ENCODE peak calls at places on chromosomes 6 and 20, in nine cellular contexts. One of them, this sample, is unnamed.

GRCh38 chr20:35601021-35601973 is 14.3 kb upstream of the SPAG4 start:
- DNase-seq in stimulated activated CD4-positive, alpha-beta T cell treated with anti-CD3 and anti-CD28 coated beads, Interleukin-1b, Interleukin-23, amount 100 ng/mL, for 24 hours: peak
- DNase-seq in NCI-H1048: peak
- DNase-seq in ELR: peak
- DNase-seq in HS-27A: no peak
- DNase-seq in GDM1: peak
- DNase-seq in HEK293T: peak
- DNase-seq in EL: peak
- DNase-seq in brain microvascular endothelial cell: peak
- DNase-seq in this sample: no peak

GRCh38 chr6:44199883-44200282 is 16.8 kb upstream of the MYMX start:
- DNase-seq in stimulated activated CD4-positive, alpha-beta T cell treated with anti-CD3 and anti-CD28 coated beads, Interleukin-1b, Interleukin-23, amount 100 ng/mL, for 24 hours: no peak
- DNase-seq in NCI-H1048: no peak
- DNase-seq in ELR: no peak
- DNase-seq in HS-27A: no peak
- DNase-seq in GDM1: no peak
- DNase-seq in HEK293T: no peak
- DNase-seq in EL: no peak
- DNase-seq in brain microvascular endothelial cell: no peak
- DNase-seq in this sample: no peak

GRCh38 chr20:24619212-24619611 is 149.8 kb downstream of the SYNDIG1 start:
- DNase-seq in stimulated activated CD4-positive, alpha-beta T cell treated with anti-CD3 and anti-CD28 coated beads, Interleukin-1b, Interleukin-23, amount 100 ng/mL, for 24 hours: no peak
- DNase-seq in NCI-H1048: no peak
- DNase-seq in ELR: no peak
- DNase-seq in HS-27A: no peak
- DNase-seq in GDM1: no peak
- DNase-seq in HEK293T: no peak
- DNase-seq in EL: no peak
- DNase-seq in brain microvascular endothelial cell: no peak
- DNase-seq in this sample: no peak

GRCh38 chr20:13105864-13106457 is 97.2 kb downstream of the SPTLC3 start:
- DNase-seq in stimulated activated CD4-positive, alpha-beta T cell treated with anti-CD3 and anti-CD28 coated beads, Interleukin-1b, Interleukin-23, amount 100 ng/mL, for 24 hours: no peak
- DNase-seq in NCI-H1048: peak
- DNase-seq in ELR: peak
- DNase-seq in HS-27A: no peak
- DNase-seq in GDM1: no peak
- DNase-seq in HEK293T: peak
- DNase-seq in EL: peak
- DNase-seq in brain microvascular endothelial cell: peak
- DNase-seq in this sample: no peak

GRCh38 chr6:36608788-36609563 is 14.8 kb downstream of the SRSF3 start:
- DNase-seq in stimulated activated CD4-positive, alpha-beta T cell treated with anti-CD3 and anti-CD28 coated beads, Interleukin-1b, Interleukin-23, amount 100 ng/mL, for 24 hours: no peak
- DNase-seq in NCI-H1048: no peak
- DNase-seq in ELR: no peak
- DNase-seq in HS-27A: no peak
- DNase-seq in GDM1: no peak
- DNase-seq in HEK293T: no peak
- DNase-seq in EL: peak
- DNase-seq in brain microvascular endothelial cell: no peak
- DNase-seq in this sample: no peak

GRCh38 chr20:49729780-49730179 is 16.1 kb upstream of the B4GALT5 start:
- DNase-seq in stimulated activated CD4-positive, alpha-beta T cell treated with anti-CD3 and anti-CD28 coated beads, Interleukin-1b, Interleukin-23, amount 100 ng/mL, for 24 hours: no peak
- DNase-seq in NCI-H1048: no peak
- DNase-seq in ELR: peak
- DNase-seq in HS-27A: no peak
- DNase-seq in GDM1: no peak
- DNase-seq in HEK293T: no peak
- DNase-seq in EL: peak
- DNase-seq in brain microvascular endothelial cell: peak
- DNase-seq in this sample: no peak

GRCh38 chr6:112086744-112087135 is 542 bp downstream of the TUBE1 start:
- DNase-seq in stimulated activated CD4-positive, alpha-beta T cell treated with anti-CD3 and anti-CD28 coated beads, Interleukin-1b, Interleukin-23, amount 100 ng/mL, for 24 hours: no peak
- DNase-seq in NCI-H1048: no peak
- DNase-seq in ELR: peak
- DNase-seq in HS-27A: peak
- DNase-seq in GDM1: no peak
- DNase-seq in HEK293T: peak
- DNase-seq in EL: peak
- DNase-seq in brain microvascular endothelial cell: peak
- DNase-seq in this sample: no peak

GRCh38 chr6:136607932-136608772 is 57.9 kb upstream of the MAP7 start:
- DNase-seq in stimulated activated CD4-positive, alpha-beta T cell treated with anti-CD3 and anti-CD28 coated beads, Interleukin-1b, Interleukin-23, amount 100 ng/mL, for 24 hours: peak
- DNase-seq in NCI-H1048: peak
- DNase-seq in ELR: peak
- DNase-seq in HS-27A: no peak
- DNase-seq in GDM1: peak
- DNase-seq in HEK293T: peak
- DNase-seq in EL: peak
- DNase-seq in brain microvascular endothelial cell: peak
- DNase-seq in this sample: no peak

GRCh38 chr6:17493286-17493685 is 99.9 kb downstream of the CAP2 start:
- DNase-seq in stimulated activated CD4-positive, alpha-beta T cell treated with anti-CD3 and anti-CD28 coated beads, Interleukin-1b, Interleukin-23, amount 100 ng/mL, for 24 hours: no peak
- DNase-seq in NCI-H1048: no peak
- DNase-seq in ELR: peak
- DNase-seq in HS-27A: no peak
- DNase-seq in GDM1: no peak
- DNase-seq in HEK293T: no peak
- DNase-seq in EL: peak
- DNase-seq in brain microvascular endothelial cell: peak
- DNase-seq in this sample: no peak

This sample was measured in osteocyte.